ENCODE peak calls at places on chromosomes 12 and 14, in seven cellular contexts. B is central memory CD8-positive, alpha-beta T cell; W is epithelial cell of esophagus; R is activated CD4-positive, alpha-beta T cell treated with anti-CD3 and anti-CD28 coated beads, Interleukin-2, amount 50 U/mL, for 1 hour; T is left ventricle myocardium superior; M is Right ventricle myocardium inferior; Y is AG10803. F is an unnamed sample.

GRCh38 chr12:64792128-64792527 is 32.3 kb upstream of the TBC1D30 start:
- DNase-seq in B (no peak), W (no peak), R (no peak), T (no peak), M (no peak), Y (no peak), F (no peak)

GRCh38 chr12:56103066-56103711 is 1.2 kb upstream of the PA2G4 start:
- DNase-seq in B (no peak), W (no peak), R (no peak), T (no peak), M (no peak), Y (no peak), F (no peak)

GRCh38 chr14:53841109-53842099 is 115.2 kb downstream of the BMP4 start:
- DNase-seq in B (no peak), W (peak), R (no peak), T (no peak), M (no peak), Y (no peak), F (no peak)

GRCh38 chr12:51895378-51896135 is 7.7 kb downstream of the ANKRD33 start:
- DNase-seq in B (no peak), W (no peak), R (no peak), T (no peak), M (peak), Y (no peak), F (no peak)

GRCh38 chr12:39610626-39611025 is 9.0 kb downstream of the ABCD2 start:
- DNase-seq in B (no peak), W (no peak), R (no peak), T (no peak), M (no peak), Y (no peak), F (no peak)

GRCh38 chr12:51326762-51327439 is 2.9 kb upstream of the BIN2 start:
- DNase-seq in B (no peak), W (peak), R (no peak), T (no peak), M (no peak), Y (peak), F (peak)

GRCh38 chr12:114167431-114167830 is 201.3 kb upstream of the RBM19 start:
- DNase-seq in B (no peak), W (no peak), R (no peak), T (no peak), M (no peak), Y (peak), F (no peak)

GRCh38 chr12:64064240-64064639 is 157.9 kb downstream of the KICS2 start:
- DNase-seq in B (no peak), W (no peak), R (no peak), T (no peak), M (no peak), Y (no peak), F (no peak)

GRCh38 chr14:81132492-81132891 is 88.3 kb downstream of the GTF2A1 start:
- DNase-seq in B (no peak), W (no peak), R (no peak), T (no peak), M (no peak), Y (no peak), F (no peak)

GRCh38 chr14:105415481-105416428 is 3.9 kb upstream of the MTA1 start:
- DNase-seq in B (no peak), W (no peak), R (no peak), T (no peak), M (no peak), Y (no peak), F (no peak)

GRCh38 chr12:48601013-48601756 is 31.3 kb upstream of the LALBA start:
- DNase-seq in B (no peak), W (peak), R (no peak), T (no peak), M (no peak), Y (peak), F (no peak)

GRCh38 chr12:15752780-15753179 is 36.4 kb downstream of the EPS8 start:
- DNase-seq in B (no peak), W (no peak), R (no peak), T (no peak), M (no peak), Y (peak), F (no peak)

GRCh38 chr12:54360717-54361456 is 3.4 kb downstream of the GPR84 start:
- DNase-seq in B (no peak), W (peak), R (peak), T (peak), M (peak), Y (peak), F (peak)

GRCh38 chr12:121803861-121804416 is at the start of gene SETD1B:
- DNase-seq in B (no peak), W (peak), R (peak), T (peak), M (peak), Y (peak), F (peak)

GRCh38 chr12:53550595-53550994 is 43.3 kb upstream of the NPFF start:
- DNase-seq in B (no peak), W (peak), R (no peak), T (no peak), M (no peak), Y (no peak), F (no peak)

GRCh38 chr14:82432531-82432930 is 898.9 kb upstream of the SEL1L start:
- DNase-seq in B (no peak), W (no peak), R (no peak), T (no peak), M (no peak), Y (no peak), F (no peak)

GRCh38 chr12:4584281-4584680 is 22.3 kb downstream of the DYRK4 start:
- DNase-seq in B (no peak), W (no peak), R (no peak), T (no peak), M (no peak), Y (no peak), F (no peak)

GRCh38 chr12:3644103-3644502 is 108.8 kb downstream of the CRACR2A start:
- DNase-seq in B (no peak), W (no peak), R (no peak), T (no peak), M (no peak), Y (no peak), F (no peak)

GRCh38 chr12:26790645-26790994 is 42.4 kb downstream of the ITPR2 start:
- DNase-seq in B (no peak), W (no peak), R (no peak), T (no peak), M (no peak), Y (no peak), F (no peak)